ENCODE peak calls at places on chromosome X, in six cellular contexts. V is H1, J is HepG2, A is K562, T is GM12878, F is GM12892. S is an unnamed sample.

GRCh38 chrX:65093658-65094057 is 117.4 kb upstream of the ZC4H2 start:
- DNase-seq in T (no peak), A (no peak), F (no peak), J (peak), V (no peak), S (no peak)

GRCh38 chrX:14291626-14292025 is 237.7 kb upstream of the GLRA2 start:
- DNase-seq in J (no peak), F (no peak), A (no peak), V (no peak), T (no peak), S (no peak)

GRCh38 chrX:72545990-72546389 is 26.7 kb downstream of the HDAC8 start:
- DNase-seq in F (no peak), T (no peak), J (peak), A (no peak), V (no peak), S (no peak)

GRCh38 chrX:15418707-15419181 is 34.5 kb upstream of the VEGFD start:
- DNase-seq in V (no peak), T (no peak), A (no peak), J (no peak), F (no peak), S (no peak)

GRCh38 chrX:133922390-133922772 is 63.0 kb downstream of the GPC3 start:
- DNase-seq in F (no peak), V (no peak), A (no peak), T (no peak), J (no peak), S (no peak)

GRCh38 chrX:56813318-56813837 is 84.3 kb downstream of the NBDY start:
- DNase-seq in V (no peak), F (no peak), A (peak), J (no peak), T (no peak), S (no peak)

GRCh38 chrX:13093489-13094140 is 49.2 kb upstream of the FAM9C start:
- DNase-seq in V (no peak), A (no peak), T (no peak), F (no peak), J (no peak), S (no peak)

GRCh38 chrX:12901486-12901885 is 4.9 kb upstream of the TLR8 start:
- DNase-seq in T (no peak), F (peak), V (no peak), A (peak), J (peak), S (peak)

GRCh38 chrX:72255445-72255844 is 16.6 kb upstream of the ERCC6L start:
- DNase-seq in V (no peak), A (no peak), F (no peak), T (no peak), J (no peak), S (no peak)

GRCh38 chrX:14352511-14352910 is 176.8 kb upstream of the GLRA2 start:
- DNase-seq in T (no peak), A (no peak), J (no peak), V (no peak), F (no peak), S (no peak)

GRCh38 chrX:111877681-111878080 is 1.7 kb downstream of the TRPC5OS start:
- DNase-seq in T (no peak), F (no peak), V (no peak), J (no peak), A (no peak), S (no peak)

GRCh38 chrX:6968231-6968630 is 179.3 kb upstream of the STS start:
- DNase-seq in V (no peak), J (no peak), T (no peak), F (no peak), A (no peak), S (no peak)

GRCh38 chrX:51336584-51336983 is 4.0 kb downstream of the NUDT10 start:
- DNase-seq in J (peak), A (peak), V (no peak), F (peak), T (no peak), S (no peak)

GRCh38 chrX:122269243-122269781 is 914.8 kb upstream of the GRIA3 start:
- DNase-seq in V (no peak), F (no peak), J (no peak), A (no peak), T (no peak), S (no peak)

GRCh38 chrX:23840674-23841073 is 57.7 kb downstream of the SAT1 start:
- DNase-seq in V (no peak), A (no peak), J (no peak), T (no peak), F (no peak), S (no peak)

GRCh38 chrX:70088281-70088680 is 26.0 kb downstream of the OTUD6A start:
- DNase-seq in F (no peak), T (no peak), V (no peak), J (no peak), A (no peak), S (no peak)

GRCh38 chrX:2692221-2693122 is 1.4 kb downstream of the CD99 start:
- DNase-seq in A (peak), V (no peak), J (no peak), T (no peak), F (no peak), S (no peak)

GRCh38 chrX:112341598-112341997 is 259.0 kb upstream of the TRPC5 start:
- DNase-seq in J (no peak), V (no peak), A (no peak), T (no peak), F (no peak), S (no peak)

GRCh38 chrX:12463052-12463451 is 324.8 kb downstream of the FRMPD4 start:
- DNase-seq in J (no peak), F (no peak), V (no peak), T (no peak), A (no peak), S (no peak)

GRCh38 chrX:131764224-131764623 is 220.3 kb downstream of the OR13H1 start:
- DNase-seq in A (no peak), J (no peak), V (no peak), T (no peak), F (no peak), S (no peak)

GRCh38 chrX:9430346-9430745 is 34.5 kb upstream of the TBL1X start:
- DNase-seq in V (no peak), F (no peak), T (no peak), A (no peak), J (no peak), S (no peak)

GRCh38 chrX:22340022-22340616 is 67.4 kb downstream of the CBLL2 start:
- DNase-seq in J (no peak), F (no peak), A (no peak), T (no peak), V (no peak), S (no peak)

GRCh38 chrX:39850630-39851152 is 247.1 kb downstream of the BCOR start:
- DNase-seq in A (peak), J (no peak), F (no peak), V (no peak), T (no peak), S (no peak)

GRCh38 chrX:108117988-108118387 is 26.4 kb downstream of the ATG4A start:
- DNase-seq in A (no peak), V (no peak), J (no peak), F (no peak), T (no peak), S (no peak)

GRCh38 chrX:14581081-14581480 is 51.7 kb downstream of the GLRA2 start:
- DNase-seq in A (no peak), J (no peak), V (no peak), T (no peak), F (no peak), S (no peak)

GRCh38 chrX:75603833-75604232 is 81.0 kb upstream of the ZDHHC15 start:
- DNase-seq in F (peak), J (peak), V (no peak), T (no peak), A (peak), S (peak)

GRCh38 chrX:39639871-39640270 is 457.9 kb downstream of the BCOR start:
- DNase-seq in F (no peak), V (no peak), J (no peak), A (no peak), T (no peak), S (no peak)

GRCh38 chrX:49203536-49203935 is 3.5 kb upstream of the SYP start:
- DNase-seq in A (no peak), V (no peak), F (no peak), T (no peak), J (no peak), S (no peak)

GRCh38 chrX:22220941-22221340 is 51.8 kb upstream of the CBLL2 start:
- DNase-seq in T (no peak), F (no peak), V (no peak), J (no peak), A (no peak), S (no peak)

GRCh38 chrX:19860571-19860970 is 26.8 kb downstream of the SH3KBP1 start:
- DNase-seq in J (no peak), V (no peak), F (no peak), T (no peak), A (no peak), S (no peak)

GRCh38 chrX:21856504-21856903 is 717 bp downstream of the YY2 start:
- DNase-seq in J (no peak), V (no peak), T (no peak), A (no peak), F (no peak), S (no peak)

GRCh38 chrX:3811331-3812311 is 98.2 kb upstream of the PRKX start:
- DNase-seq in V (no peak), T (peak), F (no peak), A (peak), J (peak), S (peak)

GRCh38 chrX:3820170-3820569 is 106.7 kb upstream of the PRKX start:
- DNase-seq in F (no peak), J (no peak), T (no peak), A (no peak), V (no peak), S (no peak)

DNA sequence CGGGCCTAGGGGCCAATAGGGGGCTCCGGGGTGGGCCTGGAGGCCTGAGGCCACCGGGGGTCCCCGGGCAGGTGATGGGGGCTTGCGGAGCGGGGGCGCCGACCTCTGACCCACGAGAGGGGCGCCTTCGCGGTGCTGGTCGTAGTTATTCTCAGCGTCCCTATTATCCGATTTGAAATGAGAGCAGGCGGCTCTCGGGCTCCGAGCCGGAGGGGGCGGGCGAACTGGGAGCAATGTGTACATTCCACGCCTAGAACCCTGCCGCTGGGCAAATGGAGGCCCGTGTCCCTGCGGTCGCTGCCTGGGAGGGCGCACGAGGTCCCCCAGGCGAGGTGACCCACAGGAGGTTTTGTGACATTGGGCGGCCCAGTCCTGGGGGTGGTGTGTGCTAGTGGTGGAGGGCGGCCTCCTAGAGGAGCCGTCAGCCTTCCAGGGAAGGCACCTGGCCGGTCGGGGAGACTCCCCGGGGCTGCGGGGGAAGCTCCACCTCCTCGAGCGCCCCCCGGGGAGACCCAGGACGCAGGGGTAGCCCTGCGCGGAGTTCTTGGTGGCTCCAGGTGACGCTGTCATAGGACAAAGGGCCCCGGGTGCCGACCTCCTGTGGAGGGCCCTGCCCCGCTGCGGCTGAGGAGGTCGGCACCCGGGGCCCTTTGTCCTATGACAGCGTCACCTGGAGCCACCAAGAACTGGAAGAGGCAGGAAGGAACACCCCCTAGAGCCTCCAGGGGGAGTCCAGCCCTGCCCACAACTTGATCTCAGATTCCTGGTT is 102.6 kb upstream of the PRKX start:
- DNase-seq in T (peak), J (peak), A (peak), V (no peak), F (no peak), S (peak)
- TF ChIP-seq POLR2A in T (peak), J (no peak), A (peak), V (no peak), F (peak), S (no peak)

GRCh38 chrX:154348646-154349358 is 25.6 kb downstream of the FLNA start:
- DNase-seq in J (no peak), T (no peak), V (no peak), A (no peak), F (no peak), S (no peak)

GRCh38 chrX:154349979-154350378 is 24.5 kb downstream of the FLNA start:
- DNase-seq in T (no peak), V (no peak), F (no peak), J (no peak), A (no peak), S (no peak)

GRCh38 chrX:154350429-154351182 is 23.8 kb downstream of the FLNA start:
- DNase-seq in F (no peak), T (no peak), V (no peak), J (no peak), A (no peak), S (no peak)

GRCh38 chrX:154349359-154349935 is 25.0 kb downstream of the FLNA start:
- DNase-seq in V (no peak), F (no peak), J (no peak), A (no peak), T (no peak), S (no peak)

GRCh38 chrX:154348114-154348531 is 26.3 kb downstream of the FLNA start:
- DNase-seq in F (no peak), V (no peak), J (no peak), A (no peak), T (no peak), S (no peak)
- TF ChIP-seq POLR2AphosphoS5 in F (no peak), V (peak), J (no peak), A (peak), T (no peak), S (peak)

DNA sequence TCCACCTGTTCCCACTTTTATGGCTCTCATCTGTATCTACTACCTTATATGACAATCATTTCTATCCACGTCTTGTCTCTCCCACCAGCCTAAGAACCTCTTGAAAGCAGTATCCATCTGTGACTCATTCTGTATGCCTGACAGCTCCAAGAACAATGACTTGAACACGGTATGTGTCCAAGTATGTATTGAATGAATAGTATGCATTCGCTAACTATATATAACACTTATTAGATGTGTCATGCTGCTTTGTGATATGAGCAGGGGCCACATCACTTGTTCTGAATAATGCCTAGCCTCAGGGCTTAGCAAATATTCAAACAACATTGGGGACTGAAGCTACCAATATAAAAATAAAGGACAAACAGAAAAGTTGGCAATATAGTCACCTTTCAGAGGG is 4.9 kb downstream of the OPHN1 start:
- DNase-seq in A (no peak), T (no peak), J (no peak), V (no peak), F (no peak), S (no peak)
- TF ChIP-seq TAF1 in A (no peak), T (no peak), J (no peak), V (no peak), F (no peak), S (no peak)

DNA sequence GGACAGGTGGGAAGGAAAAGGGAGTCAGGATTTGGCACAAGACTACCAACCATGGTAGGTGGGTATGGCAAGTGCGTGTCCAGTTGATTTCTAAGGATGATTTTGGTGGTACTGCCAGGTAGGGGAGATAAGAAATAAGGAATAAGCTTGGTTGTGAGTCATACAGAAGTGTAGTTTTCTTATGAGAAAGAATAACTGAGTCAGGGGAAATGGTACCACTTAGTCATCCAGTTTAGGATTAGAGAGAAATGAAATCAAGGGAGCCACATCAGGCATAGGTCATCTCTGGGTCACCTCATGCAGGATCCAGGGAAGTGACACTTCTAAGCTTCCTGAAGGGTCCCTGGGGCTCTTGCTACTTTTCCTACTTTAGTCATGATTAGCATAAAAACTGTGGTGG is 107.1 kb upstream of the C1GALT1C1 start:
- DNase-seq in V (no peak), F (no peak), J (no peak), A (no peak), T (no peak), S (no peak)
- TF ChIP-seq POLR2A in V (no peak), F (no peak), J (no peak), A (no peak), T (no peak), S (no peak)

GRCh38 chrX:30793075-30793766 is 95.8 kb downstream of the TAB3 start:
- DNase-seq in V (no peak), F (no peak), T (no peak), J (no peak), A (no peak), S (no peak)
- TF ChIP-seq POLR2AphosphoS5 in V (no peak), F (no peak), T (no peak), J (no peak), A (no peak), S (no peak)

DNA sequence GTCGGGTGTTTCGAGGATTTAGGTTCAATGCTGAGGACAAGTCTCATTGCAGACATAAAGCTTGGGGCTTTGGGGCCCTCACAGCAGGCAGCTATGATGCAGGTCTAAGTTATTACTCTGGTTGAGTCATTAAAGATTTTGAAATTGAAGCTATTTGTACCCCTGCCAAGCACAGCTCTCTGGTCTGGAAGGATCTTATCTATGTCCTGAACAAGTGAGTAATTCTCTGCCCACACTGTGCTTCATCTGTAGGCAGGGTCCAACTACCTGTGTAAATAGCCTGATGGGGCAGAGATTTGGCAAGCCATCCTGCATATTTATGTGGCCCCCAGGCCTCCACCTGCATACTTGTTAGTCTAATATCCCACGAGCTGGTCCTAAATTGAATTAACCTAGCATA is 41.4 kb upstream of the MAGEA4 start:
- DNase-seq in A (no peak), J (peak), V (no peak), T (no peak), F (no peak), S (no peak)
- TF ChIP-seq TAF1 in A (no peak), J (no peak), V (no peak), T (no peak), F (no peak), S (no peak)

GRCh38 chrX:118724352-118724751 is 3.1 kb upstream of the IL13RA1 start:
- DNase-seq in V (no peak), A (no peak), J (no peak), F (no peak), T (no peak), S (no peak)

GRCh38 chrX:118726887-118727685 is at the start of gene IL13RA1:
- DNase-seq in F (peak), A (peak), J (peak), V (peak), T (no peak), S (no peak)

GRCh38 chrX:118724775-118725174 is 2.6 kb upstream of the IL13RA1 start:
- DNase-seq in T (no peak), V (no peak), A (peak), J (peak), F (no peak), S (no peak)

GRCh38 chrX:118720058-118720707 is 7.2 kb upstream of the IL13RA1 start:
- DNase-seq in F (no peak), A (no peak), T (no peak), J (no peak), V (no peak), S (no peak)

GRCh38 chrX:118723376-118723775 is 4.0 kb upstream of the IL13RA1 start:
- DNase-seq in A (no peak), J (no peak), T (no peak), V (no peak), F (no peak), S (no peak)
- TF ChIP-seq POLR2A in A (no peak), J (no peak), T (no peak), V (no peak), F (no peak), S (no peak)

S was measured in GM12891.